ENCODE peak calls at places on chromosomes 7 and 10, in ten cellular contexts. One of them, this sample, is unnamed.
A peak's percentile ranks its signal among the peaks of the same experiment; 100 is the strongest.

GRCh38 chr7:129089521-129090212 is 34.8 kb upstream of the TNPO3 start:
- DNase-seq in COR-L47: no peak
- DNase-seq in substantia nigra: no peak
- DNase-seq in activated T-helper 9 cell treated with anti-CD3 and anti-CD28 coated beads, Interleukin-2, amount 50 U/mL, for 16 hours: no peak
- DNase-seq in BJ: no peak
- DNase-seq in HuH-7.5: no peak
- DNase-seq in GM03348: no peak
- DNase-seq in Right ventricle myocardium superior: no peak
- DNase-seq in pancreas: no peak
- DNase-seq in ACHN: no peak
- DNase-seq in this sample: peak; percentile 27

GRCh38 chr10:104485632-104486031 is 132.0 kb downstream of the CFAP58 start:
- DNase-seq in substantia nigra: no peak
- DNase-seq in GM03348: no peak
- DNase-seq in COR-L47: no peak
- DNase-seq in activated T-helper 9 cell treated with anti-CD3 and anti-CD28 coated beads, Interleukin-2, amount 50 U/mL, for 16 hours: no peak
- DNase-seq in pancreas: no peak
- DNase-seq in HuH-7.5: no peak
- DNase-seq in ACHN: peak; percentile 7
- DNase-seq in Right ventricle myocardium superior: no peak
- DNase-seq in BJ: no peak
- DNase-seq in this sample: no peak

GRCh38 chr7:154698726-154699291 is 304.1 kb downstream of the PAXIP1 start:
- DNase-seq in Right ventricle myocardium superior: no peak
- DNase-seq in COR-L47: no peak
- DNase-seq in GM03348: no peak
- DNase-seq in pancreas: no peak
- DNase-seq in BJ: no peak
- DNase-seq in ACHN: peak; percentile 37
- DNase-seq in substantia nigra: no peak
- DNase-seq in activated T-helper 9 cell treated with anti-CD3 and anti-CD28 coated beads, Interleukin-2, amount 50 U/mL, for 16 hours: no peak
- DNase-seq in HuH-7.5: peak; percentile 11
- DNase-seq in this sample: no peak

GRCh38 chr7:142957723-142958122 is 4.4 kb downstream of the KEL start:
- DNase-seq in BJ: no peak
- DNase-seq in ACHN: no peak
- DNase-seq in Right ventricle myocardium superior: no peak
- DNase-seq in pancreas: no peak
- DNase-seq in substantia nigra: no peak
- DNase-seq in GM03348: no peak
- DNase-seq in COR-L47: no peak
- DNase-seq in HuH-7.5: no peak
- DNase-seq in activated T-helper 9 cell treated with anti-CD3 and anti-CD28 coated beads, Interleukin-2, amount 50 U/mL, for 16 hours: no peak
- DNase-seq in this sample: no peak

GRCh38 chr7:107387077-107387476 is 82.8 kb upstream of the GPR22 start:
- DNase-seq in activated T-helper 9 cell treated with anti-CD3 and anti-CD28 coated beads, Interleukin-2, amount 50 U/mL, for 16 hours: no peak
- DNase-seq in HuH-7.5: no peak
- DNase-seq in COR-L47: peak; percentile 7
- DNase-seq in pancreas: no peak
- DNase-seq in BJ: peak; percentile 32
- DNase-seq in GM03348: no peak
- DNase-seq in substantia nigra: no peak
- DNase-seq in ACHN: no peak
- DNase-seq in Right ventricle myocardium superior: peak; percentile 74
- DNase-seq in this sample: peak; percentile 31

GRCh38 chr7:79272066-79272669 is 181.3 kb downstream of the MAGI2 start:
- DNase-seq in Right ventricle myocardium superior: no peak
- DNase-seq in COR-L47: peak; percentile 19
- DNase-seq in HuH-7.5: no peak
- DNase-seq in pancreas: no peak
- DNase-seq in ACHN: peak; percentile 75
- DNase-seq in activated T-helper 9 cell treated with anti-CD3 and anti-CD28 coated beads, Interleukin-2, amount 50 U/mL, for 16 hours: no peak
- DNase-seq in BJ: no peak
- DNase-seq in substantia nigra: no peak
- DNase-seq in GM03348: peak; percentile 42
- DNase-seq in this sample: no peak

GRCh38 chr10:8967004-8967530 is 912.6 kb downstream of the GATA3 start:
- DNase-seq in BJ: no peak
- DNase-seq in activated T-helper 9 cell treated with anti-CD3 and anti-CD28 coated beads, Interleukin-2, amount 50 U/mL, for 16 hours: no peak
- DNase-seq in ACHN: no peak
- DNase-seq in HuH-7.5: no peak
- DNase-seq in COR-L47: no peak
- DNase-seq in GM03348: no peak
- DNase-seq in Right ventricle myocardium superior: no peak
- DNase-seq in pancreas: no peak
- DNase-seq in substantia nigra: no peak
- DNase-seq in this sample: no peak

GRCh38 chr7:157615101-157615817 is 278.5 kb downstream of the DNAJB6 start:
- DNase-seq in pancreas: no peak
- DNase-seq in activated T-helper 9 cell treated with anti-CD3 and anti-CD28 coated beads, Interleukin-2, amount 50 U/mL, for 16 hours: no peak
- DNase-seq in GM03348: no peak
- DNase-seq in ACHN: no peak
- DNase-seq in HuH-7.5: no peak
- DNase-seq in BJ: no peak
- DNase-seq in substantia nigra: no peak
- DNase-seq in Right ventricle myocardium superior: peak; percentile 70
- DNase-seq in COR-L47: no peak
- DNase-seq in this sample: no peak

GRCh38 chr10:72218329-72218728 is 2.3 kb upstream of the ASCC1 start:
- DNase-seq in pancreas: no peak
- DNase-seq in HuH-7.5: no peak
- DNase-seq in activated T-helper 9 cell treated with anti-CD3 and anti-CD28 coated beads, Interleukin-2, amount 50 U/mL, for 16 hours: no peak
- DNase-seq in GM03348: no peak
- DNase-seq in BJ: no peak
- DNase-seq in ACHN: no peak
- DNase-seq in Right ventricle myocardium superior: no peak
- DNase-seq in substantia nigra: no peak
- DNase-seq in COR-L47: no peak
- DNase-seq in this sample: no peak